ENCODE peak calls at places on chromosomes 3 and 15, in seven cellular contexts. A, C, D, I, Q, Z and Y are unnamed samples.

GRCh38 chr3:27431116-27431515 is 53.1 kb downstream of the SLC4A7 start:
- DNase-seq in A (peak), C (peak), D (no peak), I (peak), Q (no peak), Z (no peak), Y (peak)

GRCh38 chr3:53342353-53342752 is 5.0 kb downstream of the DCP1A start:
- DNase-seq in A (no peak), C (no peak), D (no peak), I (peak), Q (no peak), Z (no peak), Y (no peak)

GRCh38 chr15:82670699-82671098 is 23.5 kb upstream of the CPEB1 start:
- DNase-seq in A (no peak), C (no peak), D (no peak), I (no peak), Q (no peak), Z (no peak), Y (no peak)

GRCh38 chr15:67652586-67652985 is 110.1 kb downstream of the MAP2K5 start:
- DNase-seq in A (no peak), C (no peak), D (no peak), I (no peak), Q (no peak), Z (no peak), Y (no peak)

GRCh38 chr3:100158877-100159563 is 44.7 kb upstream of the FILIP1L start:
- DNase-seq in A (no peak), C (peak), D (no peak), I (peak), Q (peak), Z (no peak), Y (no peak)

GRCh38 chr15:85704720-85705119 is 90.0 kb downstream of the KLHL25 start:
- DNase-seq in A (no peak), C (no peak), D (no peak), I (peak), Q (no peak), Z (no peak), Y (no peak)

GRCh38 chr15:91283155-91283554 is 183.1 kb downstream of the SV2B start:
- DNase-seq in A (no peak), C (no peak), D (no peak), I (no peak), Q (no peak), Z (no peak), Y (no peak)

GRCh38 chr3:45987368-45988099 is 8.1 kb downstream of the FYCO1 start:
- DNase-seq in A (peak), C (peak), D (no peak), I (peak), Q (no peak), Z (peak), Y (no peak)

GRCh38 chr3:88151358-88151757 is 1.6 kb downstream of the C3orf38 start:
- DNase-seq in A (no peak), C (peak), D (no peak), I (peak), Q (no peak), Z (no peak), Y (no peak)

GRCh38 chr15:22887157-22887951 is 48.9 kb downstream of the NIPA2 start:
- DNase-seq in A (peak), C (peak), D (no peak), I (peak), Q (peak), Z (no peak), Y (peak)

GRCh38 chr3:194336601-194337355 is 14.3 kb downstream of the CPN2 start:
- DNase-seq in A (no peak), C (no peak), D (no peak), I (no peak), Q (no peak), Z (no peak), Y (no peak)

GRCh38 chr3:176767385-176767784 is 429.9 kb downstream of the TBL1XR1 start:
- DNase-seq in A (peak), C (peak), D (no peak), I (peak), Q (no peak), Z (no peak), Y (peak)

GRCh38 chr3:186247821-186248814 is 113.9 kb downstream of the DGKG start:
- DNase-seq in A (no peak), C (no peak), D (no peak), I (no peak), Q (no peak), Z (no peak), Y (no peak)

GRCh38 chr15:38658431-38658830 is 93.8 kb upstream of the RASGRP1 start:
- DNase-seq in A (no peak), C (no peak), D (no peak), I (no peak), Q (no peak), Z (no peak), Y (no peak)

GRCh38 chr3:139112230-139112558 is 67.5 kb upstream of the PRR23C start:
- DNase-seq in A (no peak), C (no peak), D (no peak), I (no peak), Q (no peak), Z (no peak), Y (no peak)

GRCh38 chr3:30625541-30626438 is 19.4 kb downstream of the TGFBR2 start:
- DNase-seq in A (peak), C (peak), D (no peak), I (peak), Q (no peak), Z (no peak), Y (no peak)

GRCh38 chr3:38588276-38588971 is 61.1 kb downstream of the SCN5A start:
- DNase-seq in A (no peak), C (no peak), D (no peak), I (no peak), Q (no peak), Z (no peak), Y (no peak)